ENCODE peak calls at places on chromosome 12, in seven cellular contexts. E is upper lobe of right lung, L is HepG2, P is gastrocnemius medialis, J is tibial artery, R is transverse colon, C is GM12865. B is an unnamed sample.

GRCh38 chr12:3587402-3588013 is 96.5 kb downstream of the PRMT8 start:
- DNase-seq in J (no peak), C (no peak), R (no peak), E (peak), L (no peak), P (no peak), B (no peak)

GRCh38 chr12:46430340-46430948 is 57.9 kb upstream of the SLC38A2 start:
- DNase-seq in P (no peak), E (no peak), L (peak), C (peak), J (no peak), R (no peak), B (peak)

GRCh38 chr12:132774159-132774558 is 12.5 kb upstream of the ANKLE2 start:
- DNase-seq in L (no peak), J (no peak), E (no peak), C (no peak), R (no peak), P (no peak), B (no peak)

GRCh38 chr12:128813883-128814282 is 9.9 kb downstream of the SLC15A4 start:
- DNase-seq in P (no peak), L (no peak), J (no peak), E (no peak), C (peak), R (no peak), B (peak)

GRCh38 chr12:58310368-58310767 is 369.0 kb downstream of the ATP23 start:
- DNase-seq in E (no peak), L (no peak), J (no peak), R (no peak), P (no peak), C (no peak), B (no peak)

GRCh38 chr12:356276-356988 is 32.7 kb downstream of the KDM5A start:
- DNase-seq in E (no peak), J (no peak), R (no peak), P (no peak), L (no peak), C (no peak), B (no peak)

GRCh38 chr12:12922191-12922616 is 29.8 kb downstream of the GPRC5D start:
- DNase-seq in L (no peak), J (no peak), P (no peak), R (no peak), E (no peak), C (no peak), B (no peak)

GRCh38 chr12:95918194-95918993 is 24.0 kb downstream of the CCDC38 start:
- DNase-seq in R (peak), L (peak), P (no peak), E (no peak), J (no peak), C (peak), B (peak)

GRCh38 chr12:103779410-103780092 is 61.5 kb downstream of the NT5DC3 start:
- DNase-seq in E (no peak), L (no peak), P (no peak), C (no peak), R (no peak), J (no peak), B (no peak)

GRCh38 chr12:124756730-124757129 is 106.9 kb downstream of the SCARB1 start:
- DNase-seq in R (no peak), P (no peak), J (no peak), L (no peak), E (no peak), C (no peak), B (no peak)

GRCh38 chr12:47397664-47398281 is 308.1 kb downstream of the RPAP3 start:
- DNase-seq in R (no peak), J (no peak), P (no peak), C (peak), L (peak), E (no peak), B (peak)

GRCh38 chr12:115770643-115771042 is 506.9 kb downstream of the MED13L start:
- DNase-seq in J (no peak), R (no peak), L (no peak), C (no peak), P (no peak), E (no peak), B (no peak)

GRCh38 chr12:52347016-52347415 is 20.3 kb downstream of the KRT85 start:
- DNase-seq in C (no peak), E (no peak), P (no peak), L (no peak), R (no peak), J (peak), B (no peak)

GRCh38 chr12:96503971-96504370 is 14.6 kb downstream of the CFAP54 start:
- DNase-seq in R (no peak), L (no peak), P (no peak), E (no peak), C (no peak), J (no peak), B (no peak)

GRCh38 chr12:103632554-103633216 is 45.6 kb downstream of the STAB2 start:
- DNase-seq in C (peak), E (peak), J (no peak), P (no peak), L (peak), R (peak), B (peak)

GRCh38 chr12:70971395-70971794 is 50.9 kb upstream of the PTPRR start:
- DNase-seq in J (no peak), C (no peak), L (no peak), P (no peak), R (no peak), E (no peak), B (no peak)

GRCh38 chr12:14803830-14804160 is 325 bp downstream of the C12orf60 start:
- DNase-seq in L (no peak), E (no peak), C (no peak), J (no peak), P (no peak), R (no peak), B (no peak)

GRCh38 chr12:25889185-25889584 is 69.3 kb upstream of the RASSF8 start:
- DNase-seq in L (no peak), P (no peak), R (no peak), C (no peak), E (no peak), J (no peak), B (no peak)

GRCh38 chr12:119744900-119745606 is 77.1 kb downstream of the PRKAB1 start:
- DNase-seq in E (no peak), L (no peak), R (no peak), J (no peak), P (no peak), C (no peak), B (no peak)

GRCh38 chr12:89385965-89386537 is 33.8 kb upstream of the DUSP6 start:
- DNase-seq in P (no peak), R (no peak), L (peak), C (no peak), J (no peak), E (no peak), B (no peak)

GRCh38 chr12:42118136-42118879 is 26.4 kb downstream of the GXYLT1 start:
- DNase-seq in E (no peak), L (no peak), J (no peak), C (no peak), R (no peak), P (no peak), B (no peak)

GRCh38 chr12:15013634-15014169 is 40.9 kb downstream of the PDE6H start:
- DNase-seq in J (no peak), C (no peak), P (no peak), R (no peak), L (no peak), E (no peak), B (no peak)

GRCh38 chr12:108826115-108826806 is 31.1 kb downstream of the SSH1 start:
- DNase-seq in J (peak), L (no peak), R (peak), C (no peak), P (peak), E (no peak), B (no peak)

GRCh38 chr12:95859947-95860850 is 1.4 kb downstream of the SNRPF start:
- DNase-seq in L (no peak), J (no peak), E (no peak), P (no peak), R (no peak), C (no peak), B (no peak)

GRCh38 chr12:48681416-48681737 is 661 bp downstream of the KANSL2 start:
- DNase-seq in P (no peak), R (no peak), J (no peak), C (peak), E (no peak), L (peak), B (peak)

GRCh38 chr12:7101047-7101693 is 7.8 kb downstream of the C1RL start:
- DNase-seq in E (peak), C (no peak), L (no peak), R (no peak), J (peak), P (no peak), B (no peak)

GRCh38 chr12:124277394-124278222 is 17.3 kb upstream of the RFLNA start:
- DNase-seq in L (no peak), J (no peak), E (no peak), R (peak), C (no peak), P (no peak), B (no peak)

GRCh38 chr12:32499048-32499447 is 99.7 kb downstream of the FGD4 start:
- DNase-seq in L (no peak), J (no peak), E (no peak), R (no peak), P (peak), C (no peak), B (no peak)

GRCh38 chr12:13195848-13196301 is 651 bp upstream of the EMP1 start:
- DNase-seq in C (no peak), R (peak), E (no peak), J (no peak), L (no peak), P (no peak), B (no peak)

GRCh38 chr12:79298511-79298910 is 392.3 kb downstream of the PAWR start:
- DNase-seq in C (no peak), P (no peak), L (no peak), J (no peak), E (no peak), R (no peak), B (no peak)

GRCh38 chr12:8780389-8780788 is 42.0 kb upstream of the A2ML1 start:
- DNase-seq in E (no peak), J (no peak), P (no peak), C (peak), R (no peak), L (peak), B (peak)

GRCh38 chr12:574475-575128 is 88.6 kb downstream of the NINJ2 start:
- DNase-seq in P (no peak), E (no peak), R (no peak), L (peak), J (peak), C (no peak), B (no peak)

GRCh38 chr12:19643635-19644034 is 204.3 kb downstream of the AEBP2 start:
- DNase-seq in P (no peak), E (no peak), C (no peak), R (no peak), L (peak), J (no peak), B (no peak)

GRCh38 chr12:128079-128478 is 61.5 kb downstream of the IQSEC3 start:
- DNase-seq in P (no peak), R (no peak), J (no peak), C (no peak), E (no peak), L (no peak), B (no peak)

GRCh38 chr12:43835656-43836454 is at the start of gene TMEM117:
- DNase-seq in P (peak), E (peak), J (peak), R (peak), C (peak), L (peak), B (peak)

GRCh38 chr12:112309797-112310196 is 72.4 kb downstream of the HECTD4 start:
- DNase-seq in E (no peak), C (peak), R (no peak), L (no peak), J (no peak), P (no peak), B (no peak)

GRCh38 chr12:108586306-108586705 is 11.6 kb downstream of the TMEM119 start:
- DNase-seq in R (no peak), C (no peak), L (no peak), J (no peak), E (peak), P (no peak), B (no peak)

GRCh38 chr12:20439634-20440033 is 71.3 kb downstream of the PDE3A start:
- DNase-seq in P (no peak), L (no peak), J (no peak), C (no peak), R (no peak), E (no peak), B (no peak)

GRCh38 chr12:95742586-95742985 is 48.0 kb downstream of the NTN4 start:
- DNase-seq in C (no peak), J (no peak), R (no peak), P (no peak), E (no peak), L (no peak), B (no peak)

GRCh38 chr12:95805864-95806669 is 15.5 kb upstream of the NTN4 start:
- DNase-seq in E (no peak), J (peak), P (no peak), C (no peak), R (no peak), L (no peak), B (no peak)

GRCh38 chr12:93572712-93573551 is 457 bp downstream of the SOCS2 start:
- DNase-seq in J (peak), R (peak), P (no peak), L (no peak), C (peak), E (peak), B (peak)

GRCh38 chr12:93570552-93571359 is 1.7 kb upstream of the SOCS2 start:
- DNase-seq in C (peak), E (peak), R (peak), L (peak), P (peak), J (peak), B (peak)

GRCh38 chr12:93571854-93572711 is at the start of gene SOCS2:
- DNase-seq in E (peak), P (no peak), J (peak), C (no peak), L (no peak), R (peak), B (peak)

GRCh38 chr12:93569656-93570551 is 2.6 kb upstream of the SOCS2 start:
- DNase-seq in C (peak), E (peak), P (peak), L (peak), R (peak), J (peak), B (peak)

GRCh38 chr12:93571360-93571853 is 1.1 kb upstream of the SOCS2 start:
- DNase-seq in E (peak), C (peak), R (peak), L (peak), P (peak), J (peak), B (peak)
- TF ChIP-seq CTCF in E (peak), C (peak), R (peak), L (peak), P (no peak), J (no peak), B (peak)

GRCh38 chr12:104976703-104977102 is 9.4 kb upstream of the NOPCHAP1 start:
- DNase-seq in E (no peak), R (no peak), L (no peak), C (no peak), P (no peak), J (no peak), B (no peak)
- TF ChIP-seq CTCF in E (no peak), R (no peak), L (no peak), C (no peak), P (no peak), J (no peak), B (no peak)

DNA sequence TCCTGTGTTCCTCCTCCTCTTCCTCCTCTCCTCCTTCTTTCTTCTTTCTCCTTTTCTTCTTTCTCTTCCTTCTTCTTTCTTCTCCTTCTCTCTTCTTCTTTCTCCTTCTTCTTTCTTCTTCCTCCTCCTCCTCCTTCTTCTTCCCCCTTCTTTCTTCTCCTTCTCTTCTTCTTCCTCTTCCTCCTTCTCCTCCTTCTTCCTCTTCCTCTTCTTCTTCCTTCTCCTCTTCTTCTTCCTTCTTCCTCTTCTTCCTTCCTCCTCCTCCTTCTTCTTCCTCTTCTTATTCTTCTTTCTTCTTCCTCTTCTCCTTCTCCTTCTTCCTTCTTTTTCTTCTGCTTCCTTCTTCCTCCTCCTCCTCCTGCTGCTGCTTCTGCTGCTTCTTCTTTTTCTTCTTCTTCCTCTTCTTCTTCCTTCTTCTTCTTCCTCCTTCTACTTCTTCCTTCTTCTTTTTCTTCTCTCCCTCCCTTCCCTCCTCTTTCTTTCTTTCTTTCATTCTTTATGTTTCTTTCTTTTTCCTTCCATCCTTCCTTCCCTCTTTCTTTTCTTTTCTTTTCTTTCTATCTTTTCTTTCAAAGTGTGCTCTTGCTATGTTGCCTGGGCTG is 19.0 kb downstream of the C12orf71 start:
- DNase-seq in J (no peak), E (no peak), R (no peak), L (no peak), P (no peak), C (no peak), B (no peak)
- TF ChIP-seq CTCF in J (no peak), E (no peak), R (no peak), L (no peak), P (no peak), C (no peak), B (no peak)

DNA sequence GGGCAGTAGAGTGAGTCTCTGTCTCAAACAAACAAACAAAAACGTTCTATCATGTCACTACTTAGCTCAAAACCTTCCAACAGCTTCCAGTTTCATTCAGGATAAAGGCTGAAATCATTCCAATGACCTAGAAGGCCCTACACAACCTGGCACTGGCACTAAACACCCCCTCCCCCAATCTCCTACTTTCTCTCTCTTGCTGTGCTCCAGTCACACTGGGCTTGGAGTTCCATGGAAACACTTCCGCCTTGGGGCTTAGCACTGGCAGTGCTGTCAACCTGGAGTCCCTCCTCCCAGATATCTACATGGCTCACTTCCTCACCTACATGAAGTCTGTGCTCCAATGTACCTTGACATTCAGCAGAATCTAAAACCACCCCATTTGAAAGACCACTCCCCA is 65.0 kb upstream of the SINHCAF start:
- DNase-seq in C (no peak), P (no peak), R (no peak), E (no peak), L (no peak), J (no peak), B (no peak)
- TF ChIP-seq CTCF in C (no peak), P (no peak), R (no peak), E (no peak), L (no peak), J (no peak), B (no peak)

GRCh38 chr12:131452444-131452860 is 258.4 kb upstream of the SFSWAP start:
- DNase-seq in J (no peak), P (no peak), R (no peak), C (peak), L (peak), E (peak), B (peak)
- TF ChIP-seq CTCF in J (no peak), P (no peak), R (peak), C (peak), L (peak), E (peak), B (peak)

B was measured in GM13977.